ENCODE peak calls at places on chromosomes 5 and 9, in seven cellular contexts. Z is sigmoid colon, H is SK-N-SH, F is upper lobe of left lung, X is stomach, V is K562, I is GM12878. N is an unnamed sample.

GRCh38 chr9:16811987-16812685 is 58.3 kb downstream of the BNC2 start:
- DNase-seq in F (no peak), H (no peak), X (no peak), Z (no peak), V (no peak), I (no peak), N (no peak)

GRCh38 chr5:2000591-2000990 is 117.9 kb upstream of the IRX4 start:
- DNase-seq in I (no peak), X (no peak), F (no peak), Z (no peak), V (no peak), H (no peak), N (no peak)

GRCh38 chr9:84271004-84271886 is 69.3 kb downstream of the SLC28A3 start:
- DNase-seq in H (peak; percentile 56), X (peak; percentile 36), F (peak; percentile 42), Z (peak; percentile 76), I (no peak), V (peak; percentile 1), N (peak; percentile 67)

GRCh38 chr5:179227196-179227577 is 118.1 kb downstream of the ADAMTS2 start:
- DNase-seq in I (no peak), F (peak; percentile 6), H (no peak), X (no peak), Z (peak; percentile 40), V (no peak), N (no peak)

GRCh38 chr9:104506565-104506964 is 2.5 kb downstream of the OR13F1 start:
- DNase-seq in V (no peak), I (no peak), F (no peak), X (no peak), H (no peak), Z (no peak), N (no peak)

GRCh38 chr5:113047733-113048652 is 71.4 kb downstream of the DCP2 start:
- DNase-seq in X (no peak), H (no peak), Z (no peak), I (peak; percentile 45), F (no peak), V (peak; percentile 70), N (no peak)

GRCh38 chr9:4110562-4110961 is 189.3 kb downstream of the GLIS3 start:
- DNase-seq in H (no peak), Z (no peak), F (no peak), I (no peak), V (no peak), X (no peak), N (no peak)

GRCh38 chr5:95178046-95178651 is 106.7 kb downstream of the MCTP1 start:
- DNase-seq in F (no peak), Z (no peak), X (no peak), I (peak; percentile 12), V (peak; percentile 43), H (no peak), N (no peak)

GRCh38 chr9:120904061-120904998 is 22.3 kb downstream of the TRAF1 start:
- DNase-seq in H (no peak), Z (no peak), X (no peak), I (no peak), F (no peak), V (no peak), N (no peak)

GRCh38 chr5:151745071-151745705 is 13.2 kb downstream of the ATOX1 start:
- DNase-seq in H (no peak), Z (peak; percentile 89), V (no peak), X (peak; percentile 37), I (peak; percentile 71), F (peak; percentile 64), N (peak; percentile 75)

DNA sequence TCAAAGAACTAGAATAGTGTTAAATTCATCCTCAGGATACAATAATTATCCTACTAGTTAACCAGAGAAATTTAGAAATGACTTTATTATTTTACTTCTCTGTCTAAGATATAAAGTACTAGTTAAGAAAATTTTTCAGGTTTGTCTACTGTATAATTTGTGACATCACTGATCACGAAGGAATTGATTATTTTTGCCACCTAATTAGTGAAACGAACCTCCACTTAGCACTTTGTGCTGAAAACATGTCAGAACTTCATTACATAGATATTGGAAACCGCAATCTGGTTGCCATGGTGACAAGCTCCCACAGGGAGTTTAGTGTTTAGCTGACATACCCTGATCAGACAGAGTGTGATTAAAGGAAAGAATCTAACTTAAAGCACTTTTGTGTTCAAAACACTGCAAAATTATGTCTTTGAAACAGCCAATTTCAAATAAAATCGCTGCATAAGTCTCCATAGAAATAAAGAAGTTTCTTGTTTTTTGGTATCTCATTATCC is 668.4 kb upstream of the CCNG1 start:
- DNase-seq in F (no peak), I (peak; percentile 9), X (no peak), V (no peak), Z (no peak), H (no peak), N (no peak)
- TF ChIP-seq EP300 in F (no peak), I (no peak), X (no peak), V (no peak), Z (no peak), H (no peak), N (no peak)

DNA sequence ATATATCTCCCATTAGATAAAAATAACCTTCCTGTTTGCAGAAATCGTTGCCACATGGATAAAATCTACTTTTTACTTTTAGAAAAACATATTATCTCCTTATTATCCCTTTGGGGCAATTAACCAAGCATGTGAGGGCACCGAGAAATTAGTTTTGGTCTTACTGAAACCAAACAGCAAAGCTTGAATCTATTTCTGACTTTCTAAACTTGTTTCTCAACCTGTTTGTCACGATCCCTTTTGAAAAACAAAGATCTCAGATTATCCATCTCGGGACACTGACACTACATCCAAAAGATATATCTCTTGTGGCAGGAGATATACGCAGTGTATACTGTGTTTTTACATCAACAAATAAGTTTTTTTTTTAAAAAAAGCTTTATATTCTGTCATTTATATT is 2.3 kb downstream of the TUT7 start:
- DNase-seq in I (no peak), X (no peak), Z (no peak), H (no peak), V (no peak), F (no peak), N (no peak)
- H3K27ac ChIP-seq in I (peak overlapping the region; percentile 94), X (no peak overlapping the region), Z (peak overlapping the region; percentile 93), H (no peak overlapping the region), V (peak overlapping the region; percentile 71), F (peak overlapping the region; percentile 32), N (peak overlapping the region; percentile 98)

DNA sequence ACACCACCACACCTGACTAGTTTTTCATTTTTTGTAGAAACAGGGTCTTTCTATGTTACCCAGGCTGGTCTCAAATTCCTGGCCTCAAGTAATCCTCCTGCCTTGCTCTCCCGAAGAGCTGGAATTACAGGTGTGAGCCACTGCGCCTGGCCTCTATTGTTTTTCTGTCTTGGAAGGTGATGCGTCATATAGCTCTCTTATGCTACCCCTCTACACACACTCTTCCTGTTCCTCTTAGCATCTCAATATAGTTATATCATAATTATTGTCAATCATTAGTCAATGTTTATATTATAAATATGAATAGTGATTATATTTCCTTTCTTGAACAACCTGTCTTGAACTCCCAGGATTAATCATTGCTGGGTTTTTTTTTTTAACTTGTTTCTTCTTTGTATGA is 7.3 kb downstream of the PKD2L2 start:
- DNase-seq in F (no peak), H (no peak), I (no peak), X (no peak), Z (no peak), V (no peak), N (no peak)
- TF ChIP-seq POLR2AphosphoS5 in F (no peak), H (no peak), I (no peak), X (no peak), Z (no peak), V (no peak), N (no peak)

DNA sequence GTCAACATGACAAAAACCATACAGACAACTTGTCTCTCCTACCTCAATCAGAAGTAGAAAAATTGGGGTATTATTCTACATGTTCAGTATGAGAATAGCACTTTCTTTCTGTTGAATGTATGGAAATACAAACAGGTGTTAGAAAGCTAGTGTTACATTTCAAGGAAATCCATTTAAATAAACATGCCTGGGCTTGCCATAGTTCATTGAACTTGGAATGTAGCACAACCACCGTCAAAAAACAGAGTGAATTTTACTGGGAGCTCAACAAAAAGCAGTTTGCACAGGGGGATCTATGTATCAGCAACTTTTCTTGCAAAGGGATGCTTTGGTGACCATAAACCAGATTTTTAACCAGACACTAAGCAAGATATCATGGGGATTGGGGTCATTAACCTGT is 307.9 kb upstream of the SMARCA2 start:
- DNase-seq in F (no peak), X (no peak), V (no peak), H (no peak), Z (no peak), I (no peak), N (no peak)
- TF ChIP-seq EP300 in F (no peak), X (no peak), V (no peak), H (no peak), Z (no peak), I (no peak), N (no peak)

GRCh38 chr9:99180662-99181061 is 41.1 kb downstream of the ALG2 start:
- DNase-seq in H (no peak), I (no peak), V (no peak), Z (no peak), X (no peak), F (no peak), N (no peak)

GRCh38 chr9:99181206-99181605 is 40.5 kb downstream of the ALG2 start:
- DNase-seq in H (no peak), X (no peak), F (no peak), Z (no peak), V (no peak), I (no peak), N (no peak)

GRCh38 chr9:99180199-99180598 is 41.5 kb downstream of the ALG2 start:
- DNase-seq in V (no peak), Z (no peak), F (no peak), I (no peak), X (no peak), H (no peak), N (no peak)

GRCh38 chr9:99177576-99178365 is 44.0 kb downstream of the ALG2 start:
- DNase-seq in H (no peak), Z (no peak), V (no peak), F (no peak), I (no peak), X (no peak), N (no peak)

GRCh38 chr9:99178912-99179872 is 42.5 kb downstream of the ALG2 start:
- DNase-seq in H (peak; percentile 19), F (no peak), I (no peak), X (no peak), V (no peak), Z (no peak), N (no peak)
- H3K27ac ChIP-seq in H (no peak overlapping the region), F (no peak overlapping the region), I (no peak overlapping the region), X (no peak overlapping the region), V (no peak overlapping the region), Z (no peak overlapping the region), N (no peak overlapping the region)

DNA sequence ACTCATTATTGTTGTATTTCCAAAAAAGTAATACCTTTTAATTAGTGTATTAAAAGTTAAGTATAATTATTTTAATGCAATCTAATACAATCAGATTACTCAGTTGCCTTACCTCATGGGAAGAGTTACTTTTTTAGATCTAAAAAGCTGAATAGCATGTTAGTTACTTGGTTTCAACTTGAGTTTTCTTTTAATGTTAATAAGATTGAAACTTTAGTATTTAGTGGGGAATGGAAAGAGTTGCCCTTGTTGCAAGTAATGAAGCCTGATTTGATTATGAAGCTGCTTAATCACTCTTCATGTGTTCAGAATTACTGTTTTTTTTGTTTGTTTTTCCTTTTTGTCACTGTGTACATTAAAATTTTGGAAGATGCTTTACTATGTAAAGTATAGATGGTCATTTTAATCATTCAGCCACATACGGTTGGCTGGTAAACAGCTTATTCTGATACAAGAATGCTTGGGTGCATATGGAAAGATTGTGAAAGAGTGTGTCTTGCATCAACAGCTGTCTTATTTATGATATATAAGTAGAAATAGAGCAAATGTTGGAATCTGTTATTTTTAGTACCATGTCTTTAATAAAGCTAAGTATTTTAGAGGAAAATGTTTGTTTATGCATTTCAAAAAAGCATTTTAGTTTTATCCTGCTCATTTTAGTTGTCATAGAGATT is 36.3 kb downstream of the SREK1 start:
- DNase-seq in X (no peak), H (no peak), F (no peak), V (no peak), I (no peak), Z (no peak), N (no peak)
- TF ChIP-seq POLR2AphosphoS5 in X (no peak), H (no peak), F (no peak), V (no peak), I (no peak), Z (no peak), N (no peak)

GRCh38 chr9:19161257-19162025 is 34.1 kb upstream of the PLIN2 start:
- DNase-seq in X (peak; percentile 50), H (no peak), Z (peak; percentile 89), I (peak; percentile 74), F (peak; percentile 86), V (peak; percentile 77), N (peak; percentile 86)
- TF ChIP-seq EP300 in X (no peak), H (no peak), Z (no peak), I (peak; percentile 75), F (peak; percentile 91), V (peak; percentile 96), N (no peak)